ENCODE peak calls at places on chromosomes 2 and 18, in five cellular contexts. J is esophagus squamous epithelium, M is fibroblast of pulmonary artery, Z is glutamatergic neuron, L is HFFc6. O is an unnamed sample.

GRCh38 chr2:38274286-38275276 is 102.5 kb downstream of the ATL2 start:
- DNase-seq in J (no peak), M (peak; percentile 91), Z (no peak), L (peak; percentile 76), O (peak; percentile 79)

GRCh38 chr2:219661197-219661954 is 33.9 kb downstream of the SLC4A3 start:
- DNase-seq in J (no peak), M (peak; percentile 16), Z (no peak), L (peak; percentile 39), O (peak; percentile 87)

GRCh38 chr2:3942841-3943240 is 239.5 kb downstream of the DCDC2C start:
- DNase-seq in J (no peak), M (no peak), Z (no peak), L (no peak), O (no peak)

GRCh38 chr2:17164550-17164949 is 353.7 kb downstream of the RAD51AP2 start:
- DNase-seq in J (no peak), M (no peak), Z (no peak), L (no peak), O (peak; percentile 28)

GRCh38 chr18:63774511-63774910 is 707 bp upstream of the SERPINB7 start:
- DNase-seq in J (no peak), M (no peak), Z (no peak), L (no peak), O (no peak)

GRCh38 chr18:10062292-10062940 is 148.6 kb downstream of the VAPA start:
- DNase-seq in J (no peak), M (peak; percentile 4), Z (no peak), L (peak; percentile 23), O (no peak)

GRCh38 chr2:198697218-198697617 is 760.5 kb downstream of the SATB2 start:
- DNase-seq in J (no peak), M (no peak), Z (no peak), L (no peak), O (no peak)

GRCh38 chr18:22385718-22386117 is 32.0 kb downstream of the CTAGE1 start:
- DNase-seq in J (no peak), M (peak; percentile 90), Z (no peak), L (peak; percentile 60), O (peak; percentile 97)

GRCh38 chr2:203583696-203584095 is 48.6 kb upstream of the RAPH1 start:
- DNase-seq in J (no peak), M (peak; percentile 62), Z (no peak), L (peak; percentile 76), O (peak; percentile 96)

GRCh38 chr2:211468217-211468616 is 911.8 kb downstream of the CPS1 start:
- DNase-seq in J (no peak), M (no peak), Z (no peak), L (no peak), O (no peak)

GRCh38 chr18:6714027-6714426 is 15.5 kb upstream of the ARHGAP28 start:
- DNase-seq in J (no peak), M (no peak), Z (no peak), L (no peak), O (no peak)

GRCh38 chr2:174121178-174121577 is 127.2 kb downstream of the OLA1 start:
- DNase-seq in J (no peak), M (no peak), Z (no peak), L (no peak), O (no peak)

GRCh38 chr2:203451686-203452085 is 83.4 kb downstream of the RAPH1 start:
- DNase-seq in J (no peak), M (peak; percentile 47), Z (no peak), L (no peak), O (no peak)

GRCh38 chr18:57466745-57467144 is 31.6 kb downstream of the ONECUT2 start:
- DNase-seq in J (no peak), M (no peak), Z (no peak), L (no peak), O (no peak)

GRCh38 chr2:213306320-213306942 is 22.2 kb downstream of the SPAG16 start:
- DNase-seq in J (no peak), M (peak; percentile 76), Z (no peak), L (peak; percentile 63), O (peak; percentile 37)

GRCh38 chr2:23107341-23107941 is 277.5 kb upstream of the KLHL29 start:
- DNase-seq in J (no peak), M (no peak), Z (no peak), L (no peak), O (no peak)

GRCh38 chr2:96891591-96892333 is 21.9 kb upstream of the SEMA4C start:
- DNase-seq in J (no peak), M (peak; percentile 24), Z (no peak), L (no peak), O (no peak)

GRCh38 chr2:119644186-119644585 is 34.8 kb upstream of the TMEM177 start:
- DNase-seq in J (no peak), M (peak; percentile 69), Z (no peak), L (no peak), O (no peak)

DNA sequence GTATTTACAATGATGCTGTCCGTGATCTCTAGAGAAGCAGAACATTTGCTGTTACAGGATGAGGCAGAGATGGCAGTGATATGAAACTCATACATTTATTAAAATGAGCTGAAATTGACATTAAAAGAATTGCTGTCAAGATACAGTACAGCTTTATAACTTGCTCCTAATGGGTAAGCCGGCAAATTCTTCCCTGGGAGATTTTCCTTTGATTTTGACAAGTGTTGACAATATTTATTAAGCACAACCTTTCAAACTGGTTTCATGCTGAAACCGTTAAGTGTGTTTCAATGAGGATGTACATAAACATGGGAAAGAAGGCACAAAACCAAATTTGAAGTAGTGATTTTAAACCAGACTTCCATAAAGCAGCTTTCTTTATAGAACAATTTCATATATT is 45.5 kb downstream of the SPHKAP start:
- DNase-seq in J (no peak), M (no peak), Z (no peak), L (no peak), O (no peak)
- TF ChIP-seq CTCF in J (no peak), M (no peak), Z (no peak), L (no peak), O (no peak)

GRCh38 chr2:125386074-125386473 is 1269.9 kb upstream of the GYPC start:
- DNase-seq in J (no peak), M (no peak), Z (peak; percentile 44), L (no peak), O (no peak)
- TF ChIP-seq CTCF in J (no peak), M (no peak), Z (peak; percentile 31), L (no peak), O (no peak)

DNA sequence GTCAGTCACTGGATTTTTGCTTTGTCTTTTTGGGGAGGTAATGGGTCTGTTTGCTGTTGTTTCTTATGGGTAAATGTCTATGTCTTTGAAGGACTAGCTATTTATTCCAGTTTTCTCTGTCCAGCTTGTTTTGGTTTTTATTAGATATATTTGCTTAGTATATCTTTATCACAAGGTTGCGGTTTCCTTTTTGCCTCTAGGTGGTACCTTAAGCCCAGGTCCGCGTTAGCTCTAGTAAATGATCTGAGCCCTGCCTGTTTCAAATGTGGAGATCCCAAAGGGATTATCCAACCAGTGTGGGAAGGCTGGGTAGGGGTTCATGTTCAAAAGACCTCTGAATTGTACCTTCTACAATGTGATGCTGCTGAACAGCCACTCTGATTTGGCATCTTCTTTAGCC is 114.5 kb downstream of the MYO3B start:
- DNase-seq in J (no peak), M (no peak), Z (no peak), L (no peak), O (no peak)
- TF ChIP-seq CTCF in J (no peak), M (no peak), Z (no peak), L (no peak), O (no peak)

GRCh38 chr2:63494100-63494499 is 94.2 kb downstream of the WDPCP start:
- DNase-seq in J (no peak), M (no peak), Z (no peak), L (no peak), O (no peak)

GRCh38 chr2:63486861-63487290 is 101.4 kb downstream of the WDPCP start:
- DNase-seq in J (no peak), M (no peak), Z (no peak), L (no peak), O (no peak)

GRCh38 chr2:63484901-63485300 is 103.4 kb downstream of the WDPCP start:
- DNase-seq in J (no peak), M (no peak), Z (no peak), L (no peak), O (no peak)

GRCh38 chr2:63484481-63484880 is 103.8 kb downstream of the WDPCP start:
- DNase-seq in J (no peak), M (no peak), Z (no peak), L (no peak), O (no peak)

GRCh38 chr2:63488118-63488713 is 100.1 kb downstream of the WDPCP start:
- DNase-seq in J (no peak), M (peak; percentile 67), Z (peak; percentile 18), L (peak; percentile 30), O (peak; percentile 37)
- TF ChIP-seq CTCF in J (peak; percentile 46), M (peak; percentile 89), Z (peak; percentile 68), L (peak; percentile 87), O (peak; percentile 52)

GRCh38 chr2:41169744-41170143 is 717.9 kb upstream of the SLC8A1 start:
- DNase-seq in J (no peak), M (no peak), Z (no peak), L (no peak), O (no peak)
- TF ChIP-seq CTCF in J (no peak), M (no peak), Z (no peak), L (no peak), O (no peak)